ENCODE peak calls at places on chromosomes 11 and 22, in ten cellular contexts. H is left colon; T is amniotic stem cell; S is activated CD4-positive, CD25-positive, alpha-beta regulatory T cell; P is Right ventricle myocardium superior; M is activated CD8-positive, alpha-beta memory T cell treated with anti-CD3 and anti-CD28 coated beads for 1 hour; L is posterior vena cava; R is NCI-H2081 treated with DMSO at 0.1 percent for 48 hours; C is stimulated activated CD8-positive, alpha-beta memory T cell treated with anti-CD3 and anti-CD28 coated beads, Interleukin-4, amount 100 ng/mL, for 1 hour; D is activated T-cell treated with anti-CD3 and anti-CD28 coated beads for 48 hours. W is an unnamed sample.

GRCh38 chr11:78940500-78941225 is 366.0 kb upstream of the NARS2 start:
- DNase-seq in H (no peak), T (no peak), S (no peak), P (no peak), M (no peak), L (no peak), R (no peak), C (no peak), D (no peak), W (peak; percentile 75)

GRCh38 chr22:32073823-32074380 is 30.8 kb downstream of the SLC5A1 start:
- DNase-seq in H (peak; percentile 25), T (no peak), S (no peak), P (no peak), M (no peak), L (no peak), R (no peak), C (no peak), D (no peak), W (no peak)

GRCh38 chr22:23783496-23784167 is 3.1 kb upstream of the SMARCB1 start:
- DNase-seq in H (no peak), T (no peak), S (no peak), P (no peak), M (no peak), L (peak; percentile 67), R (no peak), C (no peak), D (no peak), W (no peak)

GRCh38 chr11:42951266-42951665 is 360.5 kb upstream of the API5 start:
- DNase-seq in H (no peak), T (no peak), S (no peak), P (no peak), M (no peak), L (no peak), R (no peak), C (no peak), D (no peak), W (no peak)

GRCh38 chr11:2531277-2531986 is 86.6 kb downstream of the KCNQ1 start:
- DNase-seq in H (peak; percentile 85), T (no peak), S (peak; percentile 48), P (peak; percentile 90), M (no peak), L (peak; percentile 91), R (no peak), C (peak; percentile 48), D (peak; percentile 59), W (peak; percentile 27)

GRCh38 chr11:12413141-12414055 is 36.0 kb downstream of the PARVA start:
- DNase-seq in H (no peak), T (no peak), S (no peak), P (no peak), M (no peak), L (no peak), R (no peak), C (no peak), D (no peak), W (no peak)

GRCh38 chr22:30047364-30047738 is 32.9 kb upstream of the HORMAD2 start:
- DNase-seq in H (no peak), T (no peak), S (no peak), P (no peak), M (no peak), L (no peak), R (no peak), C (no peak), D (no peak), W (no peak)

GRCh38 chr11:102497061-102497460 is 33.5 kb downstream of the MMP7 start:
- DNase-seq in H (no peak), T (no peak), S (no peak), P (no peak), M (no peak), L (no peak), R (no peak), C (no peak), D (no peak), W (no peak)

GRCh38 chr22:45202333-45203149 is 38.2 kb downstream of the KIAA0930 start:
- DNase-seq in H (no peak), T (no peak), S (no peak), P (no peak), M (no peak), L (peak; percentile 76), R (no peak), C (no peak), D (no peak), W (no peak)

GRCh38 chr11:10480760-10481159 is 25.7 kb downstream of the AMPD3 start:
- DNase-seq in H (no peak), T (no peak), S (no peak), P (no peak), M (no peak), L (no peak), R (no peak), C (no peak), D (no peak), W (no peak)

GRCh38 chr11:121236115-121237001 is 56.2 kb upstream of the SC5D start:
- DNase-seq in H (no peak), T (no peak), S (no peak), P (no peak), M (no peak), L (no peak), R (no peak), C (no peak), D (no peak), W (no peak)

GRCh38 chr11:95451682-95452081 is 220.7 kb upstream of the SESN3 start:
- DNase-seq in H (no peak), T (no peak), S (no peak), P (no peak), M (no peak), L (no peak), R (no peak), C (no peak), D (no peak), W (no peak)

GRCh38 chr11:79413258-79413657 is 27.6 kb downstream of the TENM4 start:
- DNase-seq in H (peak; percentile 47), T (no peak), S (no peak), P (peak; percentile 92), M (no peak), L (peak; percentile 96), R (no peak), C (no peak), D (no peak), W (no peak)

GRCh38 chr11:20658135-20658534 is 11.3 kb upstream of the NELL1 start:
- DNase-seq in H (no peak), T (no peak), S (no peak), P (no peak), M (no peak), L (no peak), R (no peak), C (no peak), D (no peak), W (peak; percentile 23)

GRCh38 chr11:90220391-90220790 is 2.5 kb downstream of the CHORDC1 start:
- DNase-seq in H (no peak), T (peak; percentile 6), S (no peak), P (no peak), M (no peak), L (no peak), R (no peak), C (no peak), D (no peak), W (no peak)

GRCh38 chr22:50672471-50673230 is at the start of gene SHANK3:
- DNase-seq in H (no peak), T (no peak), S (no peak), P (peak; percentile 80), M (no peak), L (peak; percentile 84), R (no peak), C (no peak), D (no peak), W (no peak)

GRCh38 chr22:47586038-47586437 is 823.6 kb downstream of the TBC1D22A start:
- DNase-seq in H (no peak), T (no peak), S (no peak), P (no peak), M (no peak), L (no peak), R (no peak), C (no peak), D (no peak), W (no peak)

GRCh38 chr11:36195496-36196346 is 93.5 kb downstream of the COMMD9 start:
- DNase-seq in H (no peak), T (no peak), S (no peak), P (no peak), M (no peak), L (no peak), R (no peak), C (no peak), D (no peak), W (no peak)

GRCh38 chr11:116109228-116109627 is 605.0 kb upstream of the CADM1 start:
- DNase-seq in H (no peak), T (no peak), S (no peak), P (no peak), M (no peak), L (no peak), R (no peak), C (no peak), D (no peak), W (no peak)

GRCh38 chr11:26992031-26992541 is 1.8 kb upstream of the FIBIN start:
- DNase-seq in H (no peak), T (no peak), S (no peak), P (no peak), M (no peak), L (no peak), R (no peak), C (no peak), D (no peak), W (no peak)

GRCh38 chr22:34608716-34609115 is 457.2 kb upstream of the ISX start:
- DNase-seq in H (no peak), T (no peak), S (no peak), P (no peak), M (no peak), L (no peak), R (no peak), C (no peak), D (no peak), W (no peak)

GRCh38 chr11:63916837-63917684 is at the start of gene RCOR2:
- DNase-seq in H (peak; percentile 83), T (no peak), S (peak; percentile 21), P (peak; percentile 91), M (no peak), L (peak; percentile 93), R (no peak), C (no peak), D (peak; percentile 63), W (peak; percentile 51)

GRCh38 chr11:60831501-60832079 is 10.3 kb upstream of the CCDC86 start:
- DNase-seq in H (no peak), T (no peak), S (no peak), P (no peak), M (no peak), L (no peak), R (no peak), C (no peak), D (no peak), W (no peak)

GRCh38 chr22:39349506-39349966 is 255 bp upstream of the SYNGR1 start:
- DNase-seq in H (peak; percentile 16), T (no peak), S (no peak), P (peak; percentile 62), M (no peak), L (no peak), R (no peak), C (no peak), D (peak; percentile 14), W (no peak)

GRCh38 chr22:49621601-49622210 is 206.0 kb downstream of the BRD1 start:
- DNase-seq in H (no peak), T (no peak), S (no peak), P (no peak), M (no peak), L (peak; percentile 57), R (no peak), C (no peak), D (no peak), W (no peak)

GRCh38 chr11:45303316-45303715 is 17.2 kb upstream of the SYT13 start:
- DNase-seq in H (no peak), T (no peak), S (no peak), P (no peak), M (no peak), L (no peak), R (no peak), C (no peak), D (no peak), W (no peak)

GRCh38 chr11:117679464-117679863 is 117.6 kb downstream of the DSCAML1 start:
- DNase-seq in H (no peak), T (no peak), S (no peak), P (no peak), M (no peak), L (no peak), R (no peak), C (no peak), D (no peak), W (no peak)

GRCh38 chr11:117189191-117189940 is 9.8 kb upstream of the TAGLN start:
- DNase-seq in H (no peak), T (no peak), S (no peak), P (no peak), M (no peak), L (peak; percentile 80), R (no peak), C (no peak), D (no peak), W (no peak)